ENCODE peak calls at places on chromosomes 5 and 9, in nine cellular contexts. T is transverse colon; R is CD8-positive, alpha-beta T cell; U is Panc1; S is mucosa of descending colon; L is MM.1S; G is A549; X is choroid plexus epithelial cell; D is ovary. E is an unnamed sample.

GRCh38 chr5:173029499-173029921 is 26.6 kb upstream of the CREBRF start:
- DNase-seq in L (peak; percentile 31), S (no peak), D (no peak), R (no peak), G (no peak), X (peak; percentile 31), T (no peak), U (no peak), E (no peak)

GRCh38 chr9:128861501-128861900 is 20.2 kb downstream of the KYAT1 start:
- DNase-seq in R (no peak), T (no peak), G (no peak), S (peak; percentile 13), L (no peak), U (no peak), D (no peak), X (no peak), E (no peak)

GRCh38 chr5:154472871-154473580 is 5.0 kb downstream of the HAND1 start:
- DNase-seq in T (no peak), U (no peak), L (no peak), G (no peak), R (no peak), X (no peak), D (no peak), S (no peak), E (no peak)

GRCh38 chr5:6419340-6419852 is 29.3 kb upstream of the UBE2QL1 start:
- DNase-seq in L (no peak), X (no peak), R (no peak), S (no peak), D (no peak), U (peak; percentile 18), T (no peak), G (no peak), E (no peak)

GRCh38 chr9:134983094-134983493 is 65.4 kb upstream of the FCN1 start:
- DNase-seq in X (no peak), R (no peak), U (peak; percentile 2), T (no peak), G (no peak), D (peak; percentile 29), S (no peak), L (peak; percentile 18), E (no peak)

GRCh38 chr5:5932824-5933223 is 445.5 kb downstream of the MED10 start:
- DNase-seq in R (no peak), L (no peak), S (no peak), G (no peak), T (no peak), U (no peak), D (no peak), X (no peak), E (no peak)

GRCh38 chr9:126707083-126707482 is 93.4 kb downstream of the LMX1B start:
- DNase-seq in G (no peak), T (no peak), D (no peak), S (no peak), U (no peak), X (no peak), L (no peak), R (no peak), E (no peak)

GRCh38 chr5:168023190-168023589 is 268.3 kb upstream of the WWC1 start:
- DNase-seq in U (no peak), T (peak; percentile 26), R (no peak), X (no peak), S (peak; percentile 45), D (peak; percentile 39), L (no peak), G (no peak), E (no peak)

GRCh38 chr9:19488721-19489120 is 79.9 kb downstream of the ACER2 start:
- DNase-seq in U (no peak), G (no peak), X (no peak), D (no peak), S (no peak), L (no peak), R (no peak), T (no peak), E (no peak)

GRCh38 chr9:13900449-13900848 is 413.5 kb downstream of the NFIB start:
- DNase-seq in G (no peak), L (no peak), S (no peak), T (no peak), R (no peak), D (no peak), X (no peak), U (no peak), E (no peak)

GRCh38 chr5:1511651-1512540 is 11.9 kb downstream of the LPCAT1 start:
- DNase-seq in S (peak; percentile 46), R (no peak), G (peak; percentile 56), D (peak; percentile 27), L (no peak), U (no peak), T (peak; percentile 7), X (no peak), E (peak; percentile 57)

GRCh38 chr5:100643473-100643872 is 108.3 kb downstream of the FAM174A start:
- DNase-seq in L (no peak), X (peak; percentile 43), G (no peak), S (no peak), T (no peak), D (no peak), U (no peak), R (no peak), E (no peak)

GRCh38 chr9:126500600-126501382 is 112.9 kb upstream of the LMX1B start:
- DNase-seq in U (peak; percentile 50), D (peak; percentile 87), G (peak; percentile 76), X (peak; percentile 83), L (peak; percentile 49), S (peak; percentile 72), T (peak; percentile 64), R (peak; percentile 42), E (peak; percentile 67)

GRCh38 chr9:94584555-94584954 is 9.1 kb downstream of the FBP2 start:
- DNase-seq in L (no peak), U (no peak), R (no peak), X (no peak), D (no peak), T (no peak), G (no peak), S (no peak), E (no peak)

GRCh38 chr5:83322273-83322924 is 149.1 kb upstream of the VCAN start:
- DNase-seq in R (no peak), T (no peak), D (no peak), S (no peak), L (no peak), X (peak; percentile 11), G (no peak), U (no peak), E (peak; percentile 22)

GRCh38 chr9:97386733-97387503 is 25.0 kb upstream of the TDRD7 start:
- DNase-seq in S (peak; percentile 69), G (peak; percentile 77), D (peak; percentile 76), L (peak; percentile 54), U (peak; percentile 36), T (peak; percentile 78), R (peak; percentile 28), X (peak; percentile 74), E (peak; percentile 65)

GRCh38 chr9:75616052-75616451 is 274.4 kb upstream of the PCSK5 start:
- DNase-seq in R (no peak), S (no peak), U (no peak), D (no peak), L (no peak), X (no peak), G (no peak), T (no peak), E (no peak)

GRCh38 chr9:93183106-93183662 is 755 bp upstream of the WNK2 start:
- DNase-seq in X (no peak), D (no peak), L (no peak), T (no peak), S (no peak), G (no peak), R (no peak), U (no peak), E (no peak)
- H3K4me3 ChIP-seq in X (no peak overlapping the region), D (peak overlapping the region; percentile 40), L (peak overlapping the region; percentile 47), T (peak overlapping the region; percentile 84), S (no peak overlapping the region), G (peak overlapping the region; percentile 82), R (peak overlapping the region; percentile 52), U (peak overlapping the region; percentile 40), E (no peak overlapping the region)

DNA sequence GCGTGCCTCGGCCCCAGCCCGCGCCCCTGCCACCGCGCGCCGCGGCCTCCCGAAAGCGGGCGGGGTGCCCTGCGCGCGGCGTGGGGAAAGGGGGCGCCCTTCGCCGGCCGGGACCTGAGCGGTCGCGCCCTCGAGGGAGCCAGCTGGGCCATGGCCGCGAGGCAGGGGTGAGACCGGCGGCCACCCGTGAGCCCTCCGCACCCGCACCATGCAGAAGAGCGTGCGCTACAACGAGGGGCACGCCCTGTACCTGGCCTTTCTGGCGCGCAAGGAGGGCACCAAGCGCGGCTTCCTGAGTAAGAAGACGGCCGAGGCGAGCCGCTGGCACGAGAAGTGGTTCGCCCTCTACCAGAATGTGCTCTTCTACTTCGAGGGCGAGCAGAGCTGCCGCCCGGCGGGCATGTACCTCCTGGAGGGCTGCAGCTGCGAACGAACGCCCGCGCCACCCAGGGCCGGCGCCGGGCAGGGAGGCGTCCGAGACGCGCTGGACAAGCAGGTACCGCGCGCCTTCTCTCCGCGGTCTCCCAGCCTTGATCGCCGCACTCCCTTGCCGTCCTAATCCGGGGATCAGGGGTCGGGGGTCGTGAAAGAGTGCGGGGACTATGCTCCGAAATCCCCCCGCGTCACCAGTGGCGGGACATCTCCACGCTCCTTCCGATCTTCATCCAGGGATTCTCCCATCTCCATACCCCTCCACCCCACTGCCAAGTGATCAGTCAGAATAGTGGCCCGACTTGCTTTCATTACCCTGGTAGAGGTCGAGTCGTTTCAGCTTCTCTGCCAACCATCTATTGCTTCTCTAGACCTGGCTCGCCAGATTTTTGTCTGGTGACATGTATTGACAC is 590 bp downstream of the RASGRF2 start:
- DNase-seq in X (peak; percentile 28), R (peak; percentile 5), D (peak; percentile 80), T (peak; percentile 10), G (peak; percentile 31), S (peak; percentile 52), U (no peak), L (no peak), E (no peak)
- TF ChIP-seq CTCF in X (no peak), R (no peak), D (no peak), T (no peak), G (peak; percentile 57), S (no peak), U (peak; percentile 55), L (no peak), E (no peak)

GRCh38 chr9:130535818-130536521 is 43.4 kb upstream of the FUBP3 start:
- DNase-seq in L (no peak), D (peak; percentile 39), T (no peak), G (no peak), S (no peak), X (peak; percentile 17), U (no peak), R (no peak), E (peak; percentile 65)
- H3K4me3 ChIP-seq in L (no peak overlapping the region), D (peak overlapping the region; percentile 5), T (no peak overlapping the region), G (no peak overlapping the region), S (no peak overlapping the region), X (no peak overlapping the region), U (no peak overlapping the region), R (no peak overlapping the region), E (peak overlapping the region; percentile 4)

GRCh38 chr5:146548781-146549449 is 32.9 kb upstream of the GPR151 start:
- DNase-seq in D (no peak), T (no peak), S (no peak), L (peak; percentile 22), X (no peak), G (no peak), U (no peak), R (no peak), E (no peak)

GRCh38 chr5:146553446-146553845 is 37.5 kb upstream of the GPR151 start:
- DNase-seq in U (no peak), X (no peak), T (no peak), L (no peak), R (no peak), G (no peak), D (no peak), S (no peak), E (no peak)
- TF ChIP-seq CTCF in U (no peak), X (no peak), T (no peak), L (no peak), R (no peak), G (no peak), D (no peak), S (no peak), E (no peak)

GRCh38 chr5:119418782-119419101 is 33.6 kb upstream of the HSD17B4 start:
- DNase-seq in U (no peak), G (no peak), R (no peak), S (no peak), X (no peak), D (no peak), T (no peak), L (no peak), E (no peak)
- H3K4me3 ChIP-seq in U (no peak overlapping the region), G (no peak overlapping the region), R (no peak overlapping the region), S (no peak overlapping the region), X (no peak overlapping the region), D (no peak overlapping the region), T (no peak overlapping the region), L (no peak overlapping the region), E (no peak overlapping the region)